ENCODE peak calls at places on chromosomes 11 and 22, in five cellular contexts. X is T-helper 1 cell, M is T-helper 2 cell, F is neural progenitor cell, H is activated T-cell treated with anti-CD3 and anti-CD28 coated beads for 1 hour. A is an unnamed sample.

GRCh38 chr11:122815900-122816299 is 22.4 kb upstream of the CRTAM start:
- DNase-seq in X (no peak), M (no peak), F (no peak), H (no peak), A (no peak)

GRCh38 chr22:32632650-32633049 is 158.0 kb downstream of the FBXO7 start:
- DNase-seq in X (no peak), M (no peak), F (no peak), H (no peak), A (no peak)

GRCh38 chr11:77151804-77152513 is 23.9 kb downstream of the MYO7A start:
- DNase-seq in X (no peak), M (peak; percentile 63), F (no peak), H (peak; percentile 18), A (peak; percentile 98)

GRCh38 chr11:109960831-109961230 is 132.4 kb upstream of the ZC3H12C start:
- DNase-seq in X (no peak), M (no peak), F (peak; percentile 61), H (no peak), A (peak; percentile 20)

GRCh38 chr11:108912587-108912986 is 247.7 kb downstream of the DDX10 start:
- DNase-seq in X (no peak), M (no peak), F (no peak), H (no peak), A (no peak)

GRCh38 chr11:637593-638507 is 781 bp downstream of the DRD4 start:
- DNase-seq in X (no peak), M (no peak), F (peak; percentile 72), H (no peak), A (no peak)

GRCh38 chr11:64141081-64141783 is 24.7 kb downstream of the MACROD1 start:
- DNase-seq in X (no peak), M (no peak), F (no peak), H (no peak), A (no peak)

GRCh38 chr22:24409707-24410106 is 17.7 kb upstream of the ADORA2A start:
- DNase-seq in X (no peak), M (no peak), F (no peak), H (no peak), A (no peak)

GRCh38 chr11:31809857-31810778 is 1.0 kb downstream of the PAX6 start:
- DNase-seq in X (no peak), M (no peak), F (peak; percentile 70), H (no peak), A (no peak)

GRCh38 chr11:10294289-10294953 is 402 bp upstream of the SBF2 start:
- DNase-seq in X (no peak), M (no peak), F (peak; percentile 59), H (no peak), A (peak; percentile 43)

A was measured in RPMI8226.